ENCODE peak calls at places on chromosomes 7 and 10, in four cellular contexts. One of them, this sample, is unnamed.
A peak's percentile ranks its signal among the peaks of the same experiment; 100 is the strongest.

GRCh38 chr7:154598405-154598804 is 404.5 kb downstream of the PAXIP1 start:
- DNase-seq in WERI-Rb-1: no peak
- DNase-seq in effector memory CD4-positive, alpha-beta T cell: no peak
- DNase-seq in heart right ventricle: no peak
- DNase-seq in this sample: no peak

GRCh38 chr7:52961084-52961483 is 74.3 kb upstream of the POM121L12 start:
- DNase-seq in effector memory CD4-positive, alpha-beta T cell: no peak
- DNase-seq in WERI-Rb-1: no peak
- DNase-seq in heart right ventricle: no peak
- DNase-seq in this sample: peak; percentile 23

GRCh38 chr7:106793015-106793651 is 71.9 kb upstream of the PIK3CG start:
- DNase-seq in heart right ventricle: no peak
- DNase-seq in effector memory CD4-positive, alpha-beta T cell: peak; percentile 16
- DNase-seq in WERI-Rb-1: no peak
- DNase-seq in this sample: no peak

GRCh38 chr7:127905491-127906330 is 125.5 kb downstream of the LRRC4 start:
- DNase-seq in WERI-Rb-1: no peak
- DNase-seq in effector memory CD4-positive, alpha-beta T cell: no peak
- DNase-seq in heart right ventricle: no peak
- DNase-seq in this sample: no peak

GRCh38 chr10:95655571-95656290 is 780 bp downstream of the ALDH18A1 start:
- DNase-seq in effector memory CD4-positive, alpha-beta T cell: no peak
- DNase-seq in heart right ventricle: no peak
- DNase-seq in WERI-Rb-1: no peak
- DNase-seq in this sample: no peak

GRCh38 chr10:121216721-121217181 is 365.6 kb downstream of the WDR11 start:
- DNase-seq in WERI-Rb-1: no peak
- DNase-seq in heart right ventricle: no peak
- DNase-seq in effector memory CD4-positive, alpha-beta T cell: no peak
- DNase-seq in this sample: no peak

GRCh38 chr7:48045205-48045765 is 9.9 kb downstream of the C7orf57 start:
- DNase-seq in heart right ventricle: no peak
- DNase-seq in effector memory CD4-positive, alpha-beta T cell: no peak
- DNase-seq in WERI-Rb-1: no peak
- DNase-seq in this sample: no peak

GRCh38 chr10:71840177-71840711 is 10.8 kb downstream of the PSAP start:
- DNase-seq in heart right ventricle: peak; percentile 58
- DNase-seq in effector memory CD4-positive, alpha-beta T cell: no peak
- DNase-seq in WERI-Rb-1: peak; percentile 92
- DNase-seq in this sample: peak; percentile 95

GRCh38 chr10:102335184-102335583 is 60.3 kb upstream of the NFKB2 start:
- DNase-seq in WERI-Rb-1: no peak
- DNase-seq in effector memory CD4-positive, alpha-beta T cell: no peak
- DNase-seq in heart right ventricle: peak; percentile 55
- DNase-seq in this sample: no peak

GRCh38 chr10:49279015-49279880 is 19.7 kb upstream of the C10orf71 start:
- DNase-seq in heart right ventricle: no peak
- DNase-seq in WERI-Rb-1: no peak
- DNase-seq in effector memory CD4-positive, alpha-beta T cell: no peak
- DNase-seq in this sample: no peak

GRCh38 chr7:29194206-29194593 is 375 bp upstream of the CHN2 start:
- DNase-seq in WERI-Rb-1: peak; percentile 45
- DNase-seq in heart right ventricle: peak; percentile 25
- DNase-seq in effector memory CD4-positive, alpha-beta T cell: no peak
- DNase-seq in this sample: peak; percentile 46

GRCh38 chr7:100705341-100705752 is 574 bp upstream of the POP7 start:
- DNase-seq in WERI-Rb-1: peak; percentile 85
- DNase-seq in heart right ventricle: peak; percentile 86
- DNase-seq in effector memory CD4-positive, alpha-beta T cell: peak; percentile 60
- DNase-seq in this sample: peak; percentile 90

GRCh38 chr10:57959318-57960003 is 308.2 kb downstream of the IPMK start:
- DNase-seq in heart right ventricle: no peak
- DNase-seq in WERI-Rb-1: no peak
- DNase-seq in effector memory CD4-positive, alpha-beta T cell: no peak
- DNase-seq in this sample: no peak

GRCh38 chr7:78901566-78901965 is 551.9 kb downstream of the MAGI2 start:
- DNase-seq in WERI-Rb-1: no peak
- DNase-seq in heart right ventricle: no peak
- DNase-seq in effector memory CD4-positive, alpha-beta T cell: no peak
- DNase-seq in this sample: no peak

GRCh38 chr10:28984431-28984830 is 304.4 kb upstream of the LYZL1 start:
- DNase-seq in WERI-Rb-1: no peak
- DNase-seq in effector memory CD4-positive, alpha-beta T cell: no peak
- DNase-seq in heart right ventricle: peak; percentile 84
- DNase-seq in this sample: no peak

GRCh38 chr7:114217026-114217425 is 197.6 kb upstream of the FOXP2 start:
- DNase-seq in effector memory CD4-positive, alpha-beta T cell: no peak
- DNase-seq in WERI-Rb-1: no peak
- DNase-seq in heart right ventricle: no peak
- DNase-seq in this sample: no peak

GRCh38 chr7:91582799-91583230 is 297.7 kb downstream of the MTERF1 start:
- DNase-seq in heart right ventricle: no peak
- DNase-seq in effector memory CD4-positive, alpha-beta T cell: no peak
- DNase-seq in WERI-Rb-1: no peak
- DNase-seq in this sample: no peak

DNA sequence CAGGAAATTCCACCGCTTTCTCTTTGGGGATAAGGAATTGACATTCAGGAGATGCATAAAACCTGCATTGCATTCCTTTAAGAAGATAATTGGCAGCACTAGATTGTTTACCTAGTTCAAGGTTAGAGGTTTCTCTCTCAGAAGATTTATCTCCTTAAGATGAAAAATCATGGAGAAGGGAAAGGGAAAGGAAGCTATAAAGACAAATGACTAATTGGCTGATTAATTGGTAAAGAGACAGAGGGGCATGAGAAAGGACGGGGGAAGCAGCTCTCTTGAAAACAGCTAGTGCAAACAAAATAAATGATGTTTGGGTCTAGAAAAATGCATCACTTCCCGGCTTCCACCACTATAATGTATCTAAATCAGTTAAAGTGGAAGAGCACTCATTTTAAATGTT is 941.2 kb downstream of the XPNPEP1 start:
- DNase-seq in WERI-Rb-1: no peak
- DNase-seq in heart right ventricle: no peak
- DNase-seq in effector memory CD4-positive, alpha-beta T cell: no peak
- DNase-seq in this sample: no peak
- H3K9me3 ChIP-seq in WERI-Rb-1: no peaks in the 10 kb centered on the region
- H3K9me3 ChIP-seq in heart right ventricle: no peaks in the 10 kb centered on the region
- H3K9me3 ChIP-seq in effector memory CD4-positive, alpha-beta T cell: no peaks in the 10 kb centered on the region
- H3K9me3 ChIP-seq in this sample: peaks cover 3% of the 10 kb centered on the region

GRCh38 chr10:130393342-130393741 is 257.2 kb downstream of the GLRX3 start:
- DNase-seq in effector memory CD4-positive, alpha-beta T cell: no peak
- DNase-seq in heart right ventricle: no peak
- DNase-seq in WERI-Rb-1: no peak
- DNase-seq in this sample: no peak

GRCh38 chr10:130387936-130388580 is 251.9 kb downstream of the GLRX3 start:
- DNase-seq in heart right ventricle: no peak
- DNase-seq in effector memory CD4-positive, alpha-beta T cell: no peak
- DNase-seq in WERI-Rb-1: no peak
- DNase-seq in this sample: no peak

GRCh38 chr10:130392031-130392430 is 255.8 kb downstream of the GLRX3 start:
- DNase-seq in heart right ventricle: no peak
- DNase-seq in effector memory CD4-positive, alpha-beta T cell: no peak
- DNase-seq in WERI-Rb-1: no peak
- DNase-seq in this sample: no peak

GRCh38 chr10:130388746-130389145 is 252.6 kb downstream of the GLRX3 start:
- DNase-seq in heart right ventricle: no peak
- DNase-seq in effector memory CD4-positive, alpha-beta T cell: no peak
- DNase-seq in WERI-Rb-1: no peak
- DNase-seq in this sample: no peak
- H3K9me3 ChIP-seq in heart right ventricle: no peaks in the 10 kb centered on the region
- H3K9me3 ChIP-seq in effector memory CD4-positive, alpha-beta T cell: no peaks in the 10 kb centered on the region
- H3K9me3 ChIP-seq in WERI-Rb-1: peaks cover 4% of the 10 kb centered on the region
- H3K9me3 ChIP-seq in this sample: no peaks in the 10 kb centered on the region

GRCh38 chr7:157809154-157809862 is 472.5 kb downstream of the DNAJB6 start:
- DNase-seq in effector memory CD4-positive, alpha-beta T cell: no peak
- DNase-seq in heart right ventricle: no peak
- DNase-seq in WERI-Rb-1: no peak
- DNase-seq in this sample: no peak

GRCh38 chr7:157808042-157808441 is 471.2 kb downstream of the DNAJB6 start:
- DNase-seq in heart right ventricle: no peak
- DNase-seq in effector memory CD4-positive, alpha-beta T cell: no peak
- DNase-seq in WERI-Rb-1: no peak
- DNase-seq in this sample: no peak

GRCh38 chr7:157805716-157806115 is 468.9 kb downstream of the DNAJB6 start:
- DNase-seq in heart right ventricle: no peak
- DNase-seq in WERI-Rb-1: no peak
- DNase-seq in effector memory CD4-positive, alpha-beta T cell: no peak
- DNase-seq in this sample: no peak

GRCh38 chr7:157806711-157807110 is 469.9 kb downstream of the DNAJB6 start:
- DNase-seq in effector memory CD4-positive, alpha-beta T cell: no peak
- DNase-seq in WERI-Rb-1: no peak
- DNase-seq in heart right ventricle: no peak
- DNase-seq in this sample: no peak

DNA sequence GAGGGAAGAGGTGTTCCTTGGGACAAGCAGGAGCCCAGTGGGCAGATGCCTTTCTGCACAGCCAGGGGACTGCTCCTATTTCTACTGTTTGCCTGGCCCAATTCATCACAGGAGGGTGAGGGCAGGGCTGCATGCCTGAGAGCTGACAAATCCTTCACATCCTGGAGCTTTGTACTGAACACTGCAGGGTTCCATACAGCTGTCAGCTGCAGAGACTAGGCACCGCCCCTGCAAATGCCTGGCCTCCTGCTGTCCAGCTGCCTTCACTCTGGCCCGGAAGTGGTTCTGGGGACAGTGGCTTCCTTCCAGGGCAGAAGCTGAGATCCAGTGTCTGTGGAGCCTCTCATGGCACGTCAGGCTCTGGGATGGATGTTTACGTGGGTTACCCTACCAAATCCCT is 470.7 kb downstream of the DNAJB6 start:
- DNase-seq in WERI-Rb-1: no peak
- DNase-seq in effector memory CD4-positive, alpha-beta T cell: no peak
- DNase-seq in heart right ventricle: no peak
- DNase-seq in this sample: no peak
- H3K9me3 ChIP-seq in WERI-Rb-1: no peaks in the 10 kb centered on the region
- H3K9me3 ChIP-seq in effector memory CD4-positive, alpha-beta T cell: no peaks in the 10 kb centered on the region
- H3K9me3 ChIP-seq in heart right ventricle: no peaks in the 10 kb centered on the region
- H3K9me3 ChIP-seq in this sample: no peaks in the 10 kb centered on the region

DNA sequence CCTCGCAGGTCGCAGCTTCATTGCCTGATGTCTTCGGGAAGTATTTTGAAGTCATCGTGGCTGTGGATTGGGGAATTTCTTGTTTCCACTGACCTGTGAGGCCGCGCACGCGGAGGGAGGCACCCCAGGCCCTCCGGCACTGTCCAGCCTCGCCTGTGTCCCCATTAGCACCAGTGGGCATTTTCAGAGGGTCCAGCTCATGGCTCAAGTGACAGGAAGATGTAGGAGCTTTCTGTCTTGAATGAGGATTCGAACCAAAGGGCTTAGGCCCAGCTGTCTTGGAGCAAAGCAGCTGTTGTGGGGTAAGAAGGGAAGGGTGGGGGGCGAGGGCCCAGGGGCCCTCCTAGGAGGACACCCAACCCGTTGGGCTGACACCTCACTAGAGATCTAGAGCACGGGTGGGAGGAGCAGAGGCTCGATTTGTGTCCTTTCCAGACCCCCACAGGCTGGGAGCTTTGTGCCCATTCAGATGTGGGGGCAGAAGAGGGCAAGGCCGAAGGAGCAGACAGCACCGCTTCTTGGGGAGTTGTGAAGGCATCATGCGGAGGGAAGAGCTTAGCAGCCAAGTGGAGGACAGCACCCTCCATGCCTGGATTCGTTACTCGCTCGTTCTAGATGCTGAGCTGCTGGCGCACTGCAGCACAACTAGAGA is 912 bp downstream of the ZNF37A start:
- DNase-seq in heart right ventricle: peak; percentile 8
- DNase-seq in effector memory CD4-positive, alpha-beta T cell: no peak
- DNase-seq in WERI-Rb-1: no peak
- DNase-seq in this sample: no peak
- H3K9me3 ChIP-seq in heart right ventricle: no peaks in the 10 kb centered on the region
- H3K9me3 ChIP-seq in effector memory CD4-positive, alpha-beta T cell: no peaks in the 10 kb centered on the region
- H3K9me3 ChIP-seq in WERI-Rb-1: peaks cover 2% of the 10 kb centered on the region
- H3K9me3 ChIP-seq in this sample: no peaks in the 10 kb centered on the region

DNA sequence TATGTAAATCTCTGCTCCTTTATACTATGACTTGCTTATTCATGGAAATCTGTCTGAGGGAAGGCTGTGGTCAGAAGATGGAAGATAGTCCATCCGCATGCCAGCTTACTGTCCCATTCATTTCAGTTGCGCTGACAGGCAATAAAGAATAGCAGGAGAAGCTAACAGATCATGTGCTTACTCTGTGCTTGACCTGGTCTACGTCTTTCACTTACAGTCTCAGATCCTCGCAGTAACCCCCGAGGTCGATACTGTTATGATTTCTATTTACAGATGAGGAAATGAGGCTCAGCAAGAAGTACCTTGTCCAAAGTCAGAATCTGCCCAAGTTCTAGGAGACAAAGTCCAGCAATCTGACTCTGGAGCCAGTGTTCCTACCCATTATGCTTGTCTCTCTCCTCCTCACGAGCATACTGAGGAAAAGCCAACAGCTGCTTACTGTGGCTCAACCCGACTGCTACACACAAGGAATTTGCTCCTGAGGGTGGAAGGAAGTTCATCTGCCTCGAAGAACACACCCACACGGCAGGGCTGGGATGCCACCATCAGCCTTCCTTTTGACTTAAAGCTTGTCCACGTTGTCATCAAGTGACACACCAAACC is 74.2 kb downstream of the MINPP1 start:
- DNase-seq in WERI-Rb-1: no peak
- DNase-seq in effector memory CD4-positive, alpha-beta T cell: no peak
- DNase-seq in heart right ventricle: no peak
- DNase-seq in this sample: no peak
- H3K9me3 ChIP-seq in WERI-Rb-1: no peaks in the 10 kb centered on the region
- H3K9me3 ChIP-seq in effector memory CD4-positive, alpha-beta T cell: no peaks in the 10 kb centered on the region
- H3K9me3 ChIP-seq in heart right ventricle: no peaks in the 10 kb centered on the region
- H3K9me3 ChIP-seq in this sample: no peaks in the 10 kb centered on the region

DNA sequence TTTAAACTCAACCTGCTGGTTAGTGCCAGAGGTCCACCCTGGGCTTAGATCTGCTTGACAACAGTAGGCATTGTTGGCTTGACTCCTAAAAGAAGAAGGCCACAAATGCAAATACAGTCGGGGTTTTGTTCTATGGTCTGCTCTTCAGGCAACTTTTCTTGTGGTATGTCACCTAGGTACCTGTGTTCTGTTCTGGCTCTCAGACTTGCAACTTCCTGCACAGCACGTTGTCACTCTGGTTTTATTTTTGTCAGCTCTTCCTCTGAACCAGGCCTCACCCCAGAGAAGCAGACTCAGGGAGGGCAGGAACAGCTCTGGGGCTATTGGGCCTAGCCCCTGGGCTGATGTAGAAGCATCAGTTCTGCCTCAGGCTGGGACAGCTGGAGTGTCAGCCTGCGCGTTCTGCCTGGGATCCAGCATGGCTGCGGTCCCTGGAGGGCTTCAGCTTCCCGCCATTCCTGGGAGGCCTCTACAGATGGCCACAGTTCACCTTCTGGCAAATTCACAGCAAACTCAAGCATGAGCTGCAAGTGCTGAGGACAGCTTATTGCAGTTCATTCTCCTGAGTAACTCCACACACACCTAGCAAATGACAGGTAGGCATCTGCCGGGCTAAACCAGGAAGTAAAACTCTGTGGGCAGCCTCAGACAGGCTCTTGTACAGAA is 11.0 kb upstream of the PDCD4 start:
- DNase-seq in heart right ventricle: no peak
- DNase-seq in effector memory CD4-positive, alpha-beta T cell: peak; percentile 24
- DNase-seq in WERI-Rb-1: peak; percentile 24
- DNase-seq in this sample: no peak
- H3K9me3 ChIP-seq in heart right ventricle: no peaks in the 10 kb centered on the region
- H3K9me3 ChIP-seq in effector memory CD4-positive, alpha-beta T cell: no peaks in the 10 kb centered on the region
- H3K9me3 ChIP-seq in WERI-Rb-1: no peaks in the 10 kb centered on the region
- H3K9me3 ChIP-seq in this sample: no peaks in the 10 kb centered on the region